ENCODE peak calls at places on chromosomes 5 and 9, in six cellular contexts. Y is neural progenitor cell, J is endothelial cell of umbilical vein, Z is neuronal stem cell, D is H1, H is PC-9. Q is an unnamed sample.

GRCh38 chr5:135508496-135509005 is 27.2 kb downstream of the NEUROG1 start:
- DNase-seq in Y (peak; percentile 72), J (no peak), Z (no peak), D (no peak), H (no peak), Q (no peak)

GRCh38 chr9:2469681-2470141 is 151.9 kb upstream of the VLDLR start:
- DNase-seq in Y (peak; percentile 38), J (peak; percentile 68), Z (no peak), D (peak; percentile 5), H (no peak), Q (peak; percentile 81)

GRCh38 chr9:121085661-121086060 is 10.9 kb downstream of the CNTRL start:
- DNase-seq in Y (no peak), J (no peak), Z (no peak), D (no peak), H (no peak), Q (no peak)

GRCh38 chr5:122236270-122236669 is 75.8 kb upstream of the SNCAIP start:
- DNase-seq in Y (no peak), J (no peak), Z (no peak), D (no peak), H (no peak), Q (no peak)

GRCh38 chr5:9015937-9016270 is 530.0 kb downstream of the SEMA5A start:
- DNase-seq in Y (no peak), J (no peak), Z (no peak), D (no peak), H (no peak), Q (no peak)

GRCh38 chr5:180327166-180327565 is 26.0 kb downstream of the GFPT2 start:
- DNase-seq in Y (no peak), J (no peak), Z (no peak), D (no peak), H (no peak), Q (no peak)

GRCh38 chr9:4656621-4657020 is 5.5 kb upstream of the PLPP6 start:
- DNase-seq in Y (no peak), J (no peak), Z (no peak), D (no peak), H (no peak), Q (no peak)

GRCh38 chr9:3769646-3770045 is 243.8 kb upstream of the RFX3 start:
- DNase-seq in Y (no peak), J (no peak), Z (no peak), D (no peak), H (no peak), Q (no peak)

GRCh38 chr9:120723547-120723946 is 9.3 kb upstream of the MEGF9 start:
- DNase-seq in Y (no peak), J (no peak), Z (no peak), D (no peak), H (no peak), Q (no peak)

GRCh38 chr5:157785781-157786180 is 42.3 kb downstream of the LSM11 start:
- DNase-seq in Y (no peak), J (no peak), Z (no peak), D (no peak), H (no peak), Q (no peak)

GRCh38 chr5:14594378-14595074 is 12.9 kb downstream of the OTULINL start:
- DNase-seq in Y (no peak), J (no peak), Z (no peak), D (no peak), H (no peak), Q (no peak)

GRCh38 chr9:134192951-134193731 is 28.8 kb upstream of the RNU6ATAC start:
- DNase-seq in Y (no peak), J (no peak), Z (no peak), D (no peak), H (no peak), Q (no peak)

GRCh38 chr5:96342581-96342980 is 90.5 kb downstream of the PCSK1 start:
- DNase-seq in Y (no peak), J (no peak), Z (no peak), D (no peak), H (no peak), Q (no peak)

GRCh38 chr5:63154480-63155309 is 576.1 kb downstream of the LRRC70 start:
- DNase-seq in Y (no peak), J (no peak), Z (no peak), D (no peak), H (no peak), Q (no peak)

GRCh38 chr9:135671591-135672041 is 8.5 kb downstream of the LCN9 start:
- DNase-seq in Y (peak; percentile 66), J (no peak), Z (no peak), D (peak; percentile 21), H (no peak), Q (peak; percentile 62)

GRCh38 chr5:26805076-26805475 is 233.3 kb downstream of the CDH9 start:
- DNase-seq in Y (no peak), J (no peak), Z (no peak), D (no peak), H (no peak), Q (no peak)

GRCh38 chr5:177429248-177430045 is 3.0 kb downstream of the GRK6 start:
- DNase-seq in Y (no peak), J (no peak), Z (no peak), D (no peak), H (no peak), Q (peak; percentile 79)

GRCh38 chr5:125298711-125299379 is 552.4 kb upstream of the ZNF608 start:
- DNase-seq in Y (no peak), J (no peak), Z (no peak), D (no peak), H (no peak), Q (no peak)

GRCh38 chr5:172554562-172554961 is 86.5 kb upstream of the NEURL1B start:
- DNase-seq in Y (no peak), J (no peak), Z (no peak), D (no peak), H (no peak), Q (no peak)

GRCh38 chr9:105425817-105426433 is 21.9 kb upstream of the FSD1L start:
- DNase-seq in Y (no peak), J (peak; percentile 26), Z (no peak), D (no peak), H (no peak), Q (peak; percentile 70)

GRCh38 chr5:41093803-41094202 is 22.7 kb upstream of the MROH2B start:
- DNase-seq in Y (no peak), J (no peak), Z (no peak), D (no peak), H (no peak), Q (no peak)

GRCh38 chr5:118981783-118982182 is 6.6 kb downstream of the DTWD2 start:
- DNase-seq in Y (no peak), J (no peak), Z (no peak), D (no peak), H (no peak), Q (no peak)

GRCh38 chr5:134227259-134227658 is 1.4 kb upstream of the PPP2CA start:
- DNase-seq in Y (peak; percentile 71), J (no peak), Z (no peak), D (no peak), H (no peak), Q (no peak)

GRCh38 chr9:127963359-127964064 is 17.3 kb downstream of the EEIG1 start:
- DNase-seq in Y (no peak), J (no peak), Z (no peak), D (no peak), H (no peak), Q (no peak)

GRCh38 chr9:109110326-109111014 is 9.3 kb downstream of the TMEM245 start:
- DNase-seq in Y (no peak), J (peak; percentile 89), Z (no peak), D (no peak), H (no peak), Q (no peak)

GRCh38 chr5:138874241-138874640 is 894 bp downstream of the LRRTM2 start:
- DNase-seq in Y (no peak), J (no peak), Z (no peak), D (no peak), H (no peak), Q (no peak)

GRCh38 chr9:14687042-14687719 is 6.1 kb downstream of the ZDHHC21 start:
- DNase-seq in Y (no peak), J (peak; percentile 73), Z (no peak), D (no peak), H (no peak), Q (no peak)

GRCh38 chr5:149487672-149488071 is 63.6 kb downstream of the CSNK1A1 start:
- DNase-seq in Y (no peak), J (no peak), Z (no peak), D (no peak), H (no peak), Q (no peak)
- H3K27ac ChIP-seq in Y (no peak overlapping the region), J (no peak overlapping the region), Z (no peak overlapping the region), D (no peak overlapping the region), H (peak overlapping the region; percentile 92), Q (no peak overlapping the region)

DNA sequence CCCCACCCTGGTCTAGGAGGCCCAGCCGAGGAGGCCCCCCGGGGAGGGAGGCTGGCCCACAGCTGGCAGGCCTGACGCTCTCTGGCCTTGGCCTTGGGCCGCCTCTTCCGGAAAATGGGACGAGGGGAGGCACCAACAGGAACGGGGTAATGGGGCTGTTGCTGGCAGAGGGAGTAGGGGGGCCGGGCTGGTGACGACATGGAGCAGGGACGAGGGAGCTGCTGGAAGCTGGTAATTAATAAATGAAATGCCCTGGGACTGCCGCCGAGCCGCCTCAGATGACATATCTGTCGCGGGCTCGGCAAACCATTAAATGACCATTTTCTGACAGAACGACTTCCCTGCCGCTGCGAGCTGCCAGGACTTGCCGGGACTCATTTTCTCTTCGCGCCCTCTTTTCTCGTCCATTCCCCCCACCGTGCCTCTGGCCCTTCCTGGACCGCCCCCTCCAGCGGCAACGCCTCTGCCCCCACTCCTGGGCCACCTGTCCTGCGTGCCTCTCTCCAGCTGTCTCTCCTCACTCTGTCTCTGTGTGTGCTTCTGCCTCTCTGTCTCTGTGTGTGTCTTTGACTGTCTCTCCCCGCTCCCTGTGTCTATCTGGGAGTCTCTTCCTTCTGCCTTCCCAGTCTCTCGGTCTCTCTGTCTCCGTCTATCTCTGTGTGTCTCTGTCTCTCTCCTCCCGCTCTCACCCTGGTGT is 215.7 kb downstream of the PAX5 start:
- DNase-seq in Y (peak; percentile 21), J (no peak), Z (no peak), D (no peak), H (no peak), Q (no peak)
- H3K27me3 ChIP-seq in Y (peaks cover 28% of the 10 kb centered on the region), J (peaks cover 49% of the 10 kb centered on the region), Z (peaks cover 28% of the 10 kb centered on the region), D (peaks cover 22% of the 10 kb centered on the region), H (peaks cover 33% of the 10 kb centered on the region), Q (no peaks in the 10 kb centered on the region)

DNA sequence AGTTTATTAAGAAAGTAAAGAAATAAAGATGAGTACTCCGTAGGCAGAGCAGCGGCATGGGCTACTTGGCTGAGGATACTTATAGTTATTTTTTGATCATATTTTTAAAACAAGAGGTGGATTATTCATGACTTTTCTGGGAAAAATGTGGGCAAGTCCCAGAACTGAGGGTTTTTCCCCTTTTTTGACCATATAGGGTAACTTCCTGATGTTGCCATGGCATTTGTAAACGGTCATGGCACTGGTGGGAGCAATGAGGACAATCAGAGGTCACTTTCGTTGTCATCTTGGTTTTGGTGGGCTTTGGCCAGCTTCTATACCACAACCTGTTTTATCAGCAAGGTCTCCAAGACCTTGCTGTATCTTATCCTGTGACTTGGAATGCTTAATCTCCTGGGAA is 5.2 kb upstream of the BASP1 start:
- DNase-seq in Y (no peak), J (no peak), Z (no peak), D (no peak), H (no peak), Q (no peak)
- H2AFZ ChIP-seq in Y (no peak overlapping the region), J (no peak overlapping the region), Z (no peak overlapping the region), D (no peak overlapping the region), H (no peak overlapping the region), Q (no peak overlapping the region)

DNA sequence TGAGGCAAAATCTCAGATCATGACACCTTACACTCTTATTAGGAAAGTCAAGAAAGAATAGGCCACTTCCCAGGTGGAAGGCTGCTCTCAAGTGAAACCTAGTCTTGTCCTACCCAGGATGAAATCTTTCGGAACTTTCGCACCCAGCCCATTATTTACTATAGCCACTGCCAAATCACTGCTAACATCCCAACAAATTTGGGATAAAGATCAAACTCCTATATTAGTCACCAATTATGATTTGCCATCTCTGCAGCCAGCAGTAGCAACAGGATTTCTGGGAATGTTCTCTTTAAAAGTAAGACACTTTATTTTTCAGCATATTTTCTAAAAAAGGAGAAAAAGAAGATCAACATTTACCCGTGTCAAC is 224.6 kb downstream of the GAS1 start:
- DNase-seq in Y (no peak), J (no peak), Z (no peak), D (no peak), H (no peak), Q (no peak)
- H3K27ac ChIP-seq in Y (no peak overlapping the region), J (no peak overlapping the region), Z (no peak overlapping the region), D (no peak overlapping the region), H (peak overlapping the region; percentile 96), Q (no peak overlapping the region)

Q was measured in Karpas-422.